ENCODE peak calls at places on chromosomes 11 and 22, in seven cellular contexts. One of them, this sample, is unnamed. For H3K9me3, the result is how much of the 10 kb centered on the place peaks cover.

GRCh38 chr11:68145120-68145866 is 24.1 kb upstream of the CHKA start:
- DNase-seq in sigmoid colon: no peak
- DNase-seq in K562: no peak
- DNase-seq in Panc1: no peak
- DNase-seq in transverse colon: no peak
- DNase-seq in spleen: no peak
- DNase-seq in HepG2: peak
- DNase-seq in this sample: peak

GRCh38 chr11:75820636-75821035 is 5.6 kb downstream of the UVRAG start:
- DNase-seq in sigmoid colon: no peak
- DNase-seq in K562: no peak
- DNase-seq in Panc1: no peak
- DNase-seq in transverse colon: no peak
- DNase-seq in spleen: no peak
- DNase-seq in HepG2: no peak
- DNase-seq in this sample: no peak

GRCh38 chr11:111870522-111870886 is 877 bp downstream of the ALG9 start:
- DNase-seq in sigmoid colon: no peak
- DNase-seq in K562: no peak
- DNase-seq in Panc1: no peak
- DNase-seq in transverse colon: no peak
- DNase-seq in spleen: no peak
- DNase-seq in HepG2: no peak
- DNase-seq in this sample: no peak

GRCh38 chr22:42814215-42814614 is 42.9 kb downstream of the ARFGAP3 start:
- DNase-seq in sigmoid colon: no peak
- DNase-seq in K562: no peak
- DNase-seq in Panc1: no peak
- DNase-seq in transverse colon: no peak
- DNase-seq in spleen: no peak
- DNase-seq in HepG2: peak
- DNase-seq in this sample: no peak

GRCh38 chr11:35531246-35531645 is 5.8 kb upstream of the PAMR1 start:
- DNase-seq in sigmoid colon: no peak
- DNase-seq in K562: no peak
- DNase-seq in Panc1: no peak
- DNase-seq in transverse colon: no peak
- DNase-seq in spleen: no peak
- DNase-seq in HepG2: no peak
- DNase-seq in this sample: no peak

GRCh38 chr11:130786987-130787688 is 129.1 kb downstream of the SNX19 start:
- DNase-seq in sigmoid colon: no peak
- DNase-seq in K562: no peak
- DNase-seq in Panc1: no peak
- DNase-seq in transverse colon: no peak
- DNase-seq in spleen: no peak
- DNase-seq in HepG2: no peak
- DNase-seq in this sample: no peak

GRCh38 chr11:62588966-62589637 is 2.2 kb downstream of the TUT1 start:
- DNase-seq in sigmoid colon: no peak
- DNase-seq in K562: no peak
- DNase-seq in Panc1: no peak
- DNase-seq in transverse colon: no peak
- DNase-seq in spleen: peak
- DNase-seq in HepG2: no peak
- DNase-seq in this sample: no peak

GRCh38 chr22:41524809-41525449 is 19.3 kb downstream of the POLR3H start:
- DNase-seq in sigmoid colon: no peak
- DNase-seq in K562: no peak
- DNase-seq in Panc1: no peak
- DNase-seq in transverse colon: peak
- DNase-seq in spleen: peak
- DNase-seq in HepG2: no peak
- DNase-seq in this sample: no peak

GRCh38 chr22:17239156-17239701 is 20.0 kb upstream of the ADA2 start:
- DNase-seq in sigmoid colon: no peak
- DNase-seq in K562: no peak
- DNase-seq in Panc1: no peak
- DNase-seq in transverse colon: no peak
- DNase-seq in spleen: no peak
- DNase-seq in HepG2: no peak
- DNase-seq in this sample: no peak

GRCh38 chr22:33844273-33844672 is 76.0 kb downstream of the LARGE1 start:
- DNase-seq in sigmoid colon: no peak
- DNase-seq in K562: no peak
- DNase-seq in Panc1: no peak
- DNase-seq in transverse colon: no peak
- DNase-seq in spleen: no peak
- DNase-seq in HepG2: peak
- DNase-seq in this sample: no peak

GRCh38 chr11:122628691-122629555 is 26.6 kb upstream of the UBASH3B start:
- DNase-seq in sigmoid colon: peak
- DNase-seq in K562: peak
- DNase-seq in Panc1: peak
- DNase-seq in transverse colon: peak
- DNase-seq in spleen: peak
- DNase-seq in HepG2: peak
- DNase-seq in this sample: no peak

GRCh38 chr11:75100314-75100713 is 3.6 kb upstream of the OR2AT4 start:
- DNase-seq in sigmoid colon: no peak
- DNase-seq in K562: peak
- DNase-seq in Panc1: no peak
- DNase-seq in transverse colon: no peak
- DNase-seq in spleen: no peak
- DNase-seq in HepG2: no peak
- DNase-seq in this sample: no peak

GRCh38 chr11:131423715-131424114 is 53.3 kb downstream of the NTM start:
- DNase-seq in sigmoid colon: no peak
- DNase-seq in K562: no peak
- DNase-seq in Panc1: no peak
- DNase-seq in transverse colon: no peak
- DNase-seq in spleen: no peak
- DNase-seq in HepG2: no peak
- DNase-seq in this sample: no peak

GRCh38 chr11:134069996-134070845 is 1.3 kb downstream of the JAM3 start:
- DNase-seq in sigmoid colon: no peak
- DNase-seq in K562: no peak
- DNase-seq in Panc1: no peak
- DNase-seq in transverse colon: no peak
- DNase-seq in spleen: no peak
- DNase-seq in HepG2: no peak
- DNase-seq in this sample: no peak

GRCh38 chr11:45379162-45379863 is 93.2 kb upstream of the SYT13 start:
- DNase-seq in sigmoid colon: no peak
- DNase-seq in K562: no peak
- DNase-seq in Panc1: no peak
- DNase-seq in transverse colon: no peak
- DNase-seq in spleen: peak
- DNase-seq in HepG2: no peak
- DNase-seq in this sample: peak

GRCh38 chr11:58905141-58905715 is 34.1 kb upstream of the GLYATL1 start:
- DNase-seq in sigmoid colon: no peak
- DNase-seq in K562: no peak
- DNase-seq in Panc1: no peak
- DNase-seq in transverse colon: no peak
- DNase-seq in spleen: no peak
- DNase-seq in HepG2: no peak
- DNase-seq in this sample: no peak

GRCh38 chr11:59918987-59919589 is 19.1 kb upstream of the OOSP1 start:
- DNase-seq in sigmoid colon: no peak
- DNase-seq in K562: peak
- DNase-seq in Panc1: no peak
- DNase-seq in transverse colon: peak
- DNase-seq in spleen: no peak
- DNase-seq in HepG2: peak
- DNase-seq in this sample: no peak

GRCh38 chr22:49080631-49081030 is 747.0 kb downstream of the BRD1 start:
- DNase-seq in sigmoid colon: peak
- DNase-seq in K562: no peak
- DNase-seq in Panc1: no peak
- DNase-seq in transverse colon: no peak
- DNase-seq in spleen: no peak
- DNase-seq in HepG2: no peak
- DNase-seq in this sample: no peak
- H3K9me3 ChIP-seq in sigmoid colon: under half
- H3K9me3 ChIP-seq in K562: under half
- H3K9me3 ChIP-seq in Panc1: under half
- H3K9me3 ChIP-seq in transverse colon: under half
- H3K9me3 ChIP-seq in spleen: under half
- H3K9me3 ChIP-seq in HepG2: under half
- H3K9me3 ChIP-seq in this sample: under half

DNA sequence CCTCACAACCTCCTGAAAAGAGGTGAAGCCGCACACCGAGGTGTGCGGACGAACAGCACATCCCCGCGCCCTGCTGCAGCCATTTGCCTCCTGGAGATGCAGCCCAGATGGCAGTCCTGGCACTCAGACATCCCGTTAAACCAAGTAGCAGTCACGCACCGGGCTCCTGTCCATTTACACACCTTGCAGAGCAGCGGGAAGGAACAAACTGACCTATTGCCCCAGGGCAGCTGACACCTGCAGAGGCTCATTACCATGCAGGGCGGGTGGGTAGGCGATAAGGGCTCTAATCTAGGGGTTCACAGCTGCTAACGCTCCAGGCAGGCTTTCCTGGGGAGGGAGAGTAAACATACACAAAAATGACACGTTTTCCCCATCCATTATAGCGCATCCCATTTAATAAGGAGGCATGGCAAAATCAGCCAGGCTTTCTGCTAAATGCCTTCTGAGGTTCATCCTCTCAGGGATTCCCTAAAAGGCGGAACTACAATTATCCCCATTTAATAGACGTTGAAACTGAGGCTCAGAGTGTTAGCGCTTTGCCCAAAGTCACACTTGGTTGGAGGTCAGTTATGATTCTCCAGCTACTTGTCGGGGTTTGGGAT is 788 bp upstream of the EHBP1L1 start:
- DNase-seq in sigmoid colon: peak
- DNase-seq in K562: no peak
- DNase-seq in Panc1: no peak
- DNase-seq in transverse colon: peak
- DNase-seq in spleen: peak
- DNase-seq in HepG2: no peak
- DNase-seq in this sample: no peak
- TF ChIP-seq POLR2AphosphoS5 in sigmoid colon: peak
- TF ChIP-seq POLR2AphosphoS5 in K562: peak
- TF ChIP-seq POLR2AphosphoS5 in Panc1: no peak
- TF ChIP-seq POLR2AphosphoS5 in transverse colon: peak
- TF ChIP-seq POLR2AphosphoS5 in spleen: no peak
- TF ChIP-seq POLR2AphosphoS5 in HepG2: no peak
- TF ChIP-seq POLR2AphosphoS5 in this sample: no peak

GRCh38 chr11:2647167-2647566 is 52.6 kb downstream of the KCNQ1OT1 start:
- DNase-seq in sigmoid colon: no peak
- DNase-seq in K562: no peak
- DNase-seq in Panc1: no peak
- DNase-seq in transverse colon: no peak
- DNase-seq in spleen: no peak
- DNase-seq in HepG2: no peak
- DNase-seq in this sample: no peak

GRCh38 chr11:2645779-2646118 is 54.0 kb downstream of the KCNQ1OT1 start:
- DNase-seq in sigmoid colon: no peak
- DNase-seq in K562: peak
- DNase-seq in Panc1: no peak
- DNase-seq in transverse colon: no peak
- DNase-seq in spleen: no peak
- DNase-seq in HepG2: no peak
- DNase-seq in this sample: no peak

GRCh38 chr11:2643746-2644145 is 56.0 kb downstream of the KCNQ1OT1 start:
- DNase-seq in sigmoid colon: no peak
- DNase-seq in K562: no peak
- DNase-seq in Panc1: no peak
- DNase-seq in transverse colon: no peak
- DNase-seq in spleen: no peak
- DNase-seq in HepG2: no peak
- DNase-seq in this sample: no peak

GRCh38 chr11:2647953-2648352 is 51.8 kb downstream of the KCNQ1OT1 start:
- DNase-seq in sigmoid colon: no peak
- DNase-seq in K562: no peak
- DNase-seq in Panc1: no peak
- DNase-seq in transverse colon: no peak
- DNase-seq in spleen: no peak
- DNase-seq in HepG2: no peak
- DNase-seq in this sample: no peak

DNA sequence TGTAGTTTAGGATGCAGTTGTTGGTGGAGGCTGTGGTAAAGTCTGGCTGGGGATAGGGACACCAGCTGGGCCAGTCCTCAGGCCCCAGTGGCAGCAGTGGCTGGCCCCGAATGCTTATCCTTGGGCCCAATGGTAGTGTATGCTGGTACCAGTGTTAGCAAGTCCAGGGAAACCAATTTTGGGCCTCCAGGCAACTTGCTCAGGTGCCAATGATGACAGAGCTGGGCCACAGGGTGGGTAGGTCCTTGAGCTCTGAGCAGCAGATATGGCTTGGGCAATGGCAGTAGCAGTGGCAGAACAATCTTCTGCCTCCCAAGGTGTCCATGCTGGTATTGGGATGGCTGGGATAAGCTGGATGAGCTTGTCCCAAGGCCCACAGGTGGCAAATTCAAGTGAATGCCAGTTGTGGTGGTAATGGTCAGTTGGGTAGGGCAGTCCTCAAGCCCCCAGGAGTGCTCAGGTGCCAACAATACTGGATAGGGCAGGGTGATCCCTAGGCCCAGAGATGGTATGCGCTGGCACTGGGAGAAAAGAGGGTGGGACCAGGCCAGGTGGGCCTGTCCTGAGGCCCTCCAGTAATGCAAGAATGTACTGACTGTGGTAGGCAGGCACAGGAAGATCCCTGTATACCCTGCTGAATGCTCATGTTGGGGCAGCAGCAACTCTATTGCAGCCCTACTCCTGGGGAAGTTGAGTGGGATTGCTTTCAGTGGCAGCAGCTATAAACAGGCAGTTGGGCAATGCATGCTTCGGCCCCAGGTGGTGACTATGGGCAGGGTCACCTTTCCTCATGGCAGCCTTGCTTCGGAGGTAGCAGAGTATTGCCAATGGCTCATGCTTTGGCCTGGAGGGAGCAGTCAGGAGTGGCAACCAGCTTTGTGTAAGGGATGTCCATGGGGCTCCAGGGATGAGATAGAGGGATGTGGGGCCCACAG is 54.7 kb downstream of the KCNQ1OT1 start:
- DNase-seq in sigmoid colon: no peak
- DNase-seq in K562: no peak
- DNase-seq in Panc1: no peak
- DNase-seq in transverse colon: no peak
- DNase-seq in spleen: no peak
- DNase-seq in HepG2: no peak
- DNase-seq in this sample: no peak
- H3K9me3 ChIP-seq in sigmoid colon: half or more
- H3K9me3 ChIP-seq in K562: under half
- H3K9me3 ChIP-seq in Panc1: half or more
- H3K9me3 ChIP-seq in transverse colon: half or more
- H3K9me3 ChIP-seq in spleen: half or more
- H3K9me3 ChIP-seq in HepG2: half or more
- H3K9me3 ChIP-seq in this sample: under half

DNA sequence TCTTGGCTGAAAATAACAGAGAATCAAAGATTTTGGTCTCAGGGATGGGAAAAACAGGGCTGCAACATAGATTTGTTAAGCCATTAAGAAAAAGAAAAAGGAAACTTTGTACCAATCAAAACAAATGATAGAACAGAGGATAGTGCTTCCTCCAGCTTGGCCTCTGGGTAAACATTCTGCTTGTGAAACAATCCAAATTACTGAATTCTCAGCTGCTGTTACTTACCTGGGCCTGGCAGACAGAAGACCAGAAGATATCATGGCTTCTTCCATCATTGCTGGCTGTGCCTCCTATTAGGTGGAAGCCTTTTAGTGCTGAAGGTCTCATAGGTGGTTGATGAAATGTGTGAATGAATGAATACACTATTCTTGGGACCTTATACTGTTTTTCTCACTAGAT is 22.1 kb downstream of the ZNRF3 start:
- DNase-seq in sigmoid colon: no peak
- DNase-seq in K562: no peak
- DNase-seq in Panc1: no peak
- DNase-seq in transverse colon: no peak
- DNase-seq in spleen: no peak
- DNase-seq in HepG2: no peak
- DNase-seq in this sample: no peak
- TF ChIP-seq POLR2AphosphoS5 in sigmoid colon: no peak
- TF ChIP-seq POLR2AphosphoS5 in K562: no peak
- TF ChIP-seq POLR2AphosphoS5 in Panc1: no peak
- TF ChIP-seq POLR2AphosphoS5 in transverse colon: no peak
- TF ChIP-seq POLR2AphosphoS5 in spleen: no peak
- TF ChIP-seq POLR2AphosphoS5 in HepG2: no peak
- TF ChIP-seq POLR2AphosphoS5 in this sample: no peak

This sample was measured in suprapubic skin.